ENCODE peak calls at places on chromosomes 2 and 18, in ten cellular contexts. Z is WTC11, X is astrocyte, V is MCF 10A, C is mesothelial cell of epicardium, K is heart right ventricle, I is testis, G is GM20000, B is tibial artery, L is bronchial epithelial cell. W is an unnamed sample.

GRCh38 chr2:30686000-30686399 is 121.2 kb downstream of the CAPN13 start:
- DNase-seq in Z (peak; percentile 54), X (no peak), V (no peak), C (no peak), K (no peak), I (no peak), G (no peak), B (no peak), L (no peak), W (no peak)

GRCh38 chr18:32470136-32470712 is 458 bp downstream of the GAREM1 start:
- DNase-seq in Z (peak; percentile 48), X (peak; percentile 22), V (peak; percentile 35), C (peak; percentile 27), K (peak; percentile 30), I (peak; percentile 35), G (peak; percentile 49), B (peak; percentile 74), L (no peak), W (no peak)

GRCh38 chr2:7588295-7588694 is 671.1 kb downstream of the RNF144A start:
- DNase-seq in Z (no peak), X (no peak), V (peak; percentile 60), C (no peak), K (no peak), I (no peak), G (no peak), B (no peak), L (peak; percentile 49), W (no peak)

GRCh38 chr2:222290371-222290690 is 8.5 kb downstream of the PAX3 start:
- DNase-seq in Z (no peak), X (no peak), V (no peak), C (no peak), K (no peak), I (no peak), G (no peak), B (no peak), L (no peak), W (no peak)

GRCh38 chr18:34977787-34978532 is 63.3 kb upstream of the MAPRE2 start:
- DNase-seq in Z (peak; percentile 67), X (no peak), V (peak; percentile 23), C (no peak), K (peak; percentile 19), I (no peak), G (peak; percentile 41), B (no peak), L (peak; percentile 18), W (peak; percentile 37)

GRCh38 chr2:233553366-233553765 is 13.2 kb downstream of the USP40 start:
- DNase-seq in Z (no peak), X (peak; percentile 19), V (no peak), C (no peak), K (no peak), I (no peak), G (no peak), B (no peak), L (no peak), W (no peak)

GRCh38 chr2:60840880-60841279 is 40.5 kb upstream of the REL start:
- DNase-seq in Z (no peak), X (no peak), V (no peak), C (no peak), K (no peak), I (no peak), G (no peak), B (no peak), L (no peak), W (no peak)

GRCh38 chr2:233982421-233983121 is 65.4 kb downstream of the TRPM8 start:
- DNase-seq in Z (no peak), X (peak; percentile 98), V (peak; percentile 53), C (no peak), K (no peak), I (no peak), G (no peak), B (no peak), L (peak; percentile 94), W (no peak)

GRCh38 chr18:21257383-21257782 is 15.4 kb downstream of the GREB1L start:
- DNase-seq in Z (no peak), X (peak; percentile 76), V (no peak), C (no peak), K (no peak), I (no peak), G (no peak), B (no peak), L (no peak), W (no peak)

GRCh38 chr2:33598472-33599174 is 476 bp downstream of the FAM98A start:
- DNase-seq in Z (peak; percentile 30), X (peak; percentile 45), V (peak; percentile 54), C (peak; percentile 26), K (no peak), I (peak; percentile 58), G (peak; percentile 60), B (no peak), L (peak; percentile 38), W (peak; percentile 29)

GRCh38 chr2:58571181-58571852 is 330.2 kb upstream of the FANCL start:
- DNase-seq in Z (peak; percentile 56), X (peak; percentile 58), V (peak; percentile 88), C (no peak), K (peak; percentile 10), I (peak; percentile 37), G (peak; percentile 38), B (no peak), L (peak; percentile 82), W (no peak)

DNA sequence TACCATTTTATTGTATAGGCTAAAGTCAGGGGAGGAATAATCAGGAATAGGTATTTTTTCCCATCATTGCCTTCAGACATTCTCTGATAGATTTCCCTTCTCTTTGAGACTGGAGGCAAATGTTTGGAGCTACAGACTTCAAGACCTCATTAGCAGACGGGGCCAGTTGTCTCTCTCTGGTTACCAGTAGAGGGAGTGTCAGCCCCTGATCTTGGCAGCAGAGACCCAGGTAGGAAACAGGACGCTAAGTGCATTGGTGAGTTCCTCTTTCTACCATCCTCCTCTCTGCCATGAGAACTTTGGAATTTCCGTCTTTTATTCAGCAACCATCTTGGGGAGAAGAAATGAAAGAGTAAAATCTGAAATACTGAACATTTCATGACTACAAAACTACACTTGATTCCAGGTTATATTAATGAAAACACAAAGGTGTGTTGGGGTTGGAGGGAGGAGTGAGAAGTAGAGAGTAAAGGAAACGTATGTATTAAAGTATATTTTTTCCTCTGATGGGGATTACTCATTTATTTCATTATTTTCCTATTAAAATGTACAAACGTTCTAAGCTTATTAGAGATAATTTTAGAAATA is 186.2 kb upstream of the GCFC2 start:
- DNase-seq in Z (peak; percentile 61), X (no peak), V (peak; percentile 72), C (no peak), K (no peak), I (peak; percentile 43), G (peak; percentile 54), B (no peak), L (peak; percentile 45), W (no peak)
- TF ChIP-seq CTCF in Z (peak; percentile 34), X (peak; percentile 25), V (peak; percentile 56), C (no peak), K (peak; percentile 39), I (no peak), G (peak; percentile 77), B (no peak), L (peak; percentile 65), W (no peak)

GRCh38 chr2:235669269-235669831 is 175.5 kb downstream of the AGAP1 start:
- DNase-seq in Z (peak; percentile 90), X (peak; percentile 59), V (peak; percentile 76), C (peak; percentile 50), K (peak; percentile 68), I (peak; percentile 64), G (peak; percentile 30), B (peak; percentile 76), L (peak; percentile 56), W (peak; percentile 73)

GRCh38 chr2:235672720-235673119 is 178.9 kb downstream of the AGAP1 start:
- DNase-seq in Z (no peak), X (peak; percentile 20), V (no peak), C (no peak), K (no peak), I (no peak), G (no peak), B (no peak), L (no peak), W (no peak)

GRCh38 chr2:235668782-235669181 is 174.9 kb downstream of the AGAP1 start:
- DNase-seq in Z (no peak), X (no peak), V (no peak), C (no peak), K (no peak), I (no peak), G (no peak), B (no peak), L (peak; percentile 51), W (no peak)

GRCh38 chr2:235670974-235671787 is 177.3 kb downstream of the AGAP1 start:
- DNase-seq in Z (peak; percentile 34), X (no peak), V (no peak), C (no peak), K (no peak), I (no peak), G (peak; percentile 22), B (peak; percentile 65), L (no peak), W (no peak)

GRCh38 chr2:235669983-235670962 is 176.4 kb downstream of the AGAP1 start:
- DNase-seq in Z (peak; percentile 66), X (peak; percentile 77), V (peak; percentile 62), C (no peak), K (peak; percentile 57), I (peak; percentile 79), G (peak; percentile 30), B (peak; percentile 75), L (peak; percentile 35), W (no peak)
- TF ChIP-seq CTCF in Z (no peak), X (peak; percentile 32), V (peak; percentile 44), C (no peak), K (peak; percentile 41), I (peak; percentile 30), G (no peak), B (peak; percentile 56), L (peak; percentile 59), W (no peak)

DNA sequence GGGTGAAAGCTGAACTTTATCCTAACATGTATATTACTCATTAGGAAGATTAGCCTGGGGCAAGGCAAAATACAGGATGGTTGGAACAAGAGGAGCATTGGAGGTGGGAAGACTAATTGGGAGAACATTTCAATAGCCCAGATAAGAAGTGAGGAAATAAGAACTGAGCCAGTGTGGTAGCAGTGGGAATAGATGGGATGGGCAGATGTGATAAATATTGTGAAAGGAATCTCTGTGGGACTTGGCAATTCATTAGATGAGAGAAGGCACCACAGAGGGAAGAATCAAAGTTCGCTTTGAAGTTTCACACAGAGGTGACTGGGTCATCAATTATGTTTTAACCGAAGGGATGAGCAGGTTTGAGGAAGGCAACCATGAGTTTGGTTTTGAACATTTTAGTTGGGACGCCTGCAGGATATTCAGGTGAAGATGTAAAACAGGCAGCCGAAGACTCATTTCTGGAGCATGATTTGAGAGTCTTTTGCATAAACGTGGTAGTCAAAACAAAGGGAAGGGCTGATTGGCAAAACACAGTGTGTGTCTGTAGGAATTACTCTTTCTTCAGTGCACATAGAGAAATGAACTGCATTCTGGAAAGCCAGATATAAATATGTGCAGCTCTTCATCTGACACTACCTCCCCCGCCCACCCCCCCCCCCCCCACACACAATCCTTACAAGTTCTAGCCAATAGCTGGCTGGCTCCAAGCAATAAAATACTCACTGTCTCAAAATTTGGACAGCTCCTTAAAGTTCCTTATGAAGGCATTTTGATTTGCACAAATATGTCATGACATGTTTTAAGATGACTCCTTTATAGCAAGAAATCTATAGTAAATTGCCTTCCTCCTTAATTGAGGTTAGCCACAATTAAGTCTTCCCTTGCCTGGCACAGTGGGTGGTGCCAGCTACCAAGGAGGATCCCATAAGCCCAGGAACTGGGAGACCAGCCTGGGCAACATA is 1.9 kb upstream of the SLC1A4 start:
- DNase-seq in Z (no peak), X (peak; percentile 55), V (peak; percentile 45), C (no peak), K (no peak), I (no peak), G (peak; percentile 75), B (no peak), L (peak; percentile 72), W (no peak)
- TF ChIP-seq CTCF in Z (no peak), X (no peak), V (no peak), C (no peak), K (no peak), I (no peak), G (no peak), B (no peak), L (no peak), W (no peak)

GRCh38 chr2:225041871-225042799 is at the start of gene DOCK10:
- DNase-seq in Z (peak; percentile 39), X (peak; percentile 54), V (peak; percentile 17), C (no peak), K (peak; percentile 23), I (peak; percentile 49), G (peak; percentile 75), B (no peak), L (no peak), W (peak; percentile 37)
- TF ChIP-seq CTCF in Z (no peak), X (no peak), V (no peak), C (no peak), K (no peak), I (no peak), G (no peak), B (no peak), L (no peak), W (no peak)